ENCODE peak calls at places on chromosomes 7 and 10, in seven cellular contexts. D, Q, K, A, U, M and L are unnamed samples.

GRCh38 chr7:130149575-130150139 is 55.5 kb downstream of the TMEM209 start:
- DNase-seq in D (no peak), Q (no peak), K (no peak), A (no peak), U (no peak), M (no peak), L (no peak)

GRCh38 chr10:122435212-122435827 is 19.1 kb upstream of the ARMS2 start:
- DNase-seq in D (no peak), Q (no peak), K (no peak), A (no peak), U (no peak), M (no peak), L (peak; percentile 28)

GRCh38 chr7:69575651-69576050 is 22.6 kb upstream of the AUTS2 start:
- DNase-seq in D (no peak), Q (no peak), K (no peak), A (no peak), U (no peak), M (no peak), L (no peak)

GRCh38 chr7:65896279-65896678 is 23.4 kb downstream of the VKORC1L1 start:
- DNase-seq in D (no peak), Q (no peak), K (no peak), A (no peak), U (no peak), M (no peak), L (no peak)

GRCh38 chr10:33336606-33337334 is 2.3 kb upstream of the NRP1 start:
- DNase-seq in D (peak; percentile 71), Q (peak; percentile 51), K (peak; percentile 68), A (peak; percentile 6), U (peak; percentile 78), M (no peak), L (no peak)

GRCh38 chr10:123154943-123155505 is 822 bp downstream of the BUB3 start:
- DNase-seq in D (no peak), Q (no peak), K (no peak), A (no peak), U (no peak), M (no peak), L (no peak)

GRCh38 chr10:71074176-71074755 is 138.1 kb upstream of the UNC5B start:
- DNase-seq in D (no peak), Q (no peak), K (no peak), A (no peak), U (no peak), M (peak; percentile 14), L (no peak)

GRCh38 chr10:10193848-10194247 is 823.8 kb upstream of the CELF2 start:
- DNase-seq in D (no peak), Q (no peak), K (no peak), A (no peak), U (no peak), M (no peak), L (no peak)

GRCh38 chr10:109183366-109183765 is 739.9 kb downstream of the XPNPEP1 start:
- DNase-seq in D (no peak), Q (no peak), K (no peak), A (no peak), U (no peak), M (no peak), L (peak; percentile 66)

GRCh38 chr7:37666026-37666780 is 17.4 kb upstream of the GPR141 start:
- DNase-seq in D (no peak), Q (no peak), K (no peak), A (no peak), U (no peak), M (no peak), L (no peak)

GRCh38 chr10:49272251-49273081 is 26.5 kb upstream of the C10orf71 start:
- DNase-seq in D (no peak), Q (no peak), K (no peak), A (no peak), U (peak; percentile 73), M (no peak), L (peak; percentile 90)

GRCh38 chr10:24463683-24464426 is 254.9 kb downstream of the KIAA1217 start:
- DNase-seq in D (no peak), Q (no peak), K (no peak), A (no peak), U (no peak), M (peak; percentile 26), L (peak; percentile 87)

GRCh38 chr10:132704008-132704814 is 81.7 kb downstream of the NKX6-2 start:
- DNase-seq in D (no peak), Q (no peak), K (no peak), A (no peak), U (peak; percentile 9), M (no peak), L (no peak)

GRCh38 chr7:154503962-154504550 is 451.9 kb downstream of the DPP6 start:
- DNase-seq in D (no peak), Q (no peak), K (no peak), A (no peak), U (no peak), M (no peak), L (peak; percentile 20)

GRCh38 chr10:47295411-47295810 is 4.6 kb upstream of the GDF10 start:
- DNase-seq in D (no peak), Q (no peak), K (no peak), A (no peak), U (no peak), M (no peak), L (no peak)

GRCh38 chr7:155299539-155300202 is 2.0 kb downstream of the INSIG1 start:
- DNase-seq in D (no peak), Q (no peak), K (no peak), A (no peak), U (no peak), M (peak; percentile 58), L (no peak)

GRCh38 chr10:84401838-84402611 is 73.6 kb downstream of the CCSER2 start:
- DNase-seq in D (no peak), Q (no peak), K (no peak), A (no peak), U (no peak), M (no peak), L (no peak)

GRCh38 chr10:86888585-86889381 is 68.6 kb downstream of the MMRN2 start:
- DNase-seq in D (no peak), Q (no peak), K (no peak), A (no peak), U (no peak), M (no peak), L (peak; percentile 79)

GRCh38 chr7:131328387-131329175 is 905 bp downstream of the MKLN1 start:
- DNase-seq in D (no peak), Q (no peak), K (no peak), A (no peak), U (no peak), M (no peak), L (no peak)

GRCh38 chr10:14761372-14761771 is 13.3 kb downstream of the FAM107B start:
- DNase-seq in D (no peak), Q (no peak), K (no peak), A (no peak), U (no peak), M (no peak), L (no peak)

GRCh38 chr10:71621783-71622526 is 97.6 kb downstream of the C10orf105 start:
- DNase-seq in D (no peak), Q (peak; percentile 60), K (no peak), A (no peak), U (no peak), M (no peak), L (peak; percentile 45)

GRCh38 chr7:145511014-145511413 is 605.6 kb upstream of the CNTNAP2 start:
- DNase-seq in D (no peak), Q (no peak), K (no peak), A (no peak), U (no peak), M (no peak), L (no peak)

GRCh38 chr10:86341361-86341811 is 25.2 kb downstream of the GRID1 start:
- DNase-seq in D (no peak), Q (no peak), K (no peak), A (no peak), U (no peak), M (no peak), L (no peak)

GRCh38 chr10:23826399-23826798 is 382.5 kb upstream of the KIAA1217 start:
- DNase-seq in D (peak; percentile 40), Q (no peak), K (peak; percentile 6), A (no peak), U (no peak), M (peak; percentile 22), L (peak; percentile 9)

GRCh38 chr10:89609730-89610393 is 35.2 kb downstream of the PANK1 start:
- DNase-seq in D (no peak), Q (no peak), K (no peak), A (no peak), U (no peak), M (no peak), L (no peak)

GRCh38 chr7:51256244-51256781 is 60.3 kb downstream of the COBL start:
- DNase-seq in D (no peak), Q (no peak), K (no peak), A (no peak), U (no peak), M (no peak), L (no peak)

GRCh38 chr10:114638874-114639625 is 19.0 kb downstream of the ABLIM1 start:
- DNase-seq in D (no peak), Q (no peak), K (no peak), A (no peak), U (no peak), M (no peak), L (peak; percentile 53)

GRCh38 chr10:44809652-44810051 is 101.5 kb upstream of the TMEM72 start:
- DNase-seq in D (no peak), Q (no peak), K (no peak), A (no peak), U (no peak), M (no peak), L (no peak)

GRCh38 chr10:663844-664243 is 25.6 kb downstream of the DIP2C start:
- DNase-seq in D (no peak), Q (no peak), K (no peak), A (no peak), U (no peak), M (no peak), L (no peak)

GRCh38 chr7:142798451-142799438 is 28.0 kb downstream of the PRSS2 start:
- DNase-seq in D (no peak), Q (no peak), K (no peak), A (no peak), U (no peak), M (peak; percentile 60), L (no peak)